ENCODE peak calls at places on chromosome 17, in ten cellular contexts. F is PC-9; L is AG04450; J is hepatocyte; Z is mesendoderm; G is substantia nigra; N is neuronal stem cell; T is prostate gland; W is effector memory CD4-positive, alpha-beta T cell; Q is CD8-positive, alpha-beta memory T cell. A is an unnamed sample.

GRCh38 chr17:76071497-76072148 is 694 bp downstream of the SRP68 start:
- DNase-seq in F (no peak), L (no peak), J (no peak), Z (no peak), G (no peak), N (no peak), T (no peak), W (no peak), Q (no peak), A (no peak)

GRCh38 chr17:70808596-70808995 is 639.3 kb downstream of the KCNJ2 start:
- DNase-seq in F (no peak), L (no peak), J (peak; percentile 5), Z (peak; percentile 48), G (no peak), N (no peak), T (no peak), W (no peak), Q (no peak), A (peak; percentile 3)

GRCh38 chr17:78800132-78800931 is 18.3 kb upstream of the CYTH1 start:
- DNase-seq in F (no peak), L (no peak), J (no peak), Z (no peak), G (no peak), N (no peak), T (no peak), W (no peak), Q (no peak), A (no peak)

GRCh38 chr17:28756025-28756804 is 12.4 kb downstream of the TRAF4 start:
- DNase-seq in F (no peak), L (no peak), J (no peak), Z (no peak), G (no peak), N (no peak), T (no peak), W (no peak), Q (no peak), A (no peak)

GRCh38 chr17:6995500-6996255 is at the start of gene ALOX12:
- DNase-seq in F (no peak), L (no peak), J (no peak), Z (peak; percentile 72), G (no peak), N (no peak), T (peak; percentile 45), W (no peak), Q (no peak), A (peak; percentile 70)

GRCh38 chr17:7191571-7192270 is 12.6 kb upstream of the ASGR1 start:
- DNase-seq in F (no peak), L (no peak), J (peak; percentile 66), Z (peak; percentile 79), G (peak; percentile 26), N (peak; percentile 73), T (no peak), W (no peak), Q (no peak), A (peak; percentile 56)

GRCh38 chr17:7014995-7015586 is 2.7 kb downstream of the RNASEK start:
- DNase-seq in F (no peak), L (no peak), J (peak; percentile 59), Z (peak; percentile 42), G (no peak), N (no peak), T (no peak), W (peak; percentile 86), Q (peak; percentile 84), A (no peak)

GRCh38 chr17:37103191-37103590 is 154.4 kb downstream of the AATF start:
- DNase-seq in F (no peak), L (no peak), J (no peak), Z (no peak), G (no peak), N (no peak), T (no peak), W (no peak), Q (no peak), A (no peak)

GRCh38 chr17:39376434-39376833 is 25.0 kb downstream of the FBXL20 start:
- DNase-seq in F (no peak), L (no peak), J (no peak), Z (no peak), G (no peak), N (no peak), T (no peak), W (no peak), Q (no peak), A (no peak)

GRCh38 chr17:33674685-33675084 is 381.6 kb upstream of the ASIC2 start:
- DNase-seq in F (no peak), L (peak; percentile 2), J (peak; percentile 71), Z (peak; percentile 72), G (peak; percentile 46), N (peak; percentile 65), T (peak; percentile 38), W (peak; percentile 14), Q (no peak), A (peak; percentile 52)

GRCh38 chr17:81251091-81251942 is 12.2 kb downstream of the NDUFAF8 start:
- DNase-seq in F (no peak), L (no peak), J (no peak), Z (no peak), G (no peak), N (no peak), T (no peak), W (no peak), Q (no peak), A (no peak)

GRCh38 chr17:64622931-64623654 is 39.0 kb downstream of the SMURF2 start:
- DNase-seq in F (peak; percentile 85), L (no peak), J (no peak), Z (no peak), G (no peak), N (no peak), T (no peak), W (no peak), Q (no peak), A (peak; percentile 85)

GRCh38 chr17:29613371-29613837 is 9.3 kb downstream of the CORO6 start:
- DNase-seq in F (no peak), L (no peak), J (peak; percentile 90), Z (peak; percentile 96), G (peak; percentile 94), N (peak; percentile 90), T (peak; percentile 86), W (peak; percentile 90), Q (peak; percentile 86), A (no peak)

GRCh38 chr17:4788807-4789700 is at the start of gene GLTPD2:
- DNase-seq in F (no peak), L (no peak), J (peak; percentile 80), Z (peak; percentile 61), G (no peak), N (peak; percentile 29), T (no peak), W (no peak), Q (no peak), A (peak; percentile 32)

GRCh38 chr17:44919885-44920564 is 4.7 kb upstream of the GFAP start:
- DNase-seq in F (peak; percentile 64), L (peak; percentile 55), J (peak; percentile 89), Z (peak; percentile 87), G (peak; percentile 64), N (peak; percentile 65), T (peak; percentile 79), W (peak; percentile 42), Q (peak; percentile 39), A (peak; percentile 81)

GRCh38 chr17:52035336-52035915 is 123.1 kb downstream of the CA10 start:
- DNase-seq in F (no peak), L (no peak), J (no peak), Z (no peak), G (no peak), N (no peak), T (no peak), W (no peak), Q (no peak), A (no peak)
- H3K27ac ChIP-seq in F (no peak overlapping the region), L (no peak overlapping the region), J (no peak overlapping the region), Z (no peak overlapping the region), G (no peak overlapping the region), N (peak overlapping the region; percentile 47), T (no peak overlapping the region), W (no peak overlapping the region), Q (no peak overlapping the region), A (no peak overlapping the region)

DNA sequence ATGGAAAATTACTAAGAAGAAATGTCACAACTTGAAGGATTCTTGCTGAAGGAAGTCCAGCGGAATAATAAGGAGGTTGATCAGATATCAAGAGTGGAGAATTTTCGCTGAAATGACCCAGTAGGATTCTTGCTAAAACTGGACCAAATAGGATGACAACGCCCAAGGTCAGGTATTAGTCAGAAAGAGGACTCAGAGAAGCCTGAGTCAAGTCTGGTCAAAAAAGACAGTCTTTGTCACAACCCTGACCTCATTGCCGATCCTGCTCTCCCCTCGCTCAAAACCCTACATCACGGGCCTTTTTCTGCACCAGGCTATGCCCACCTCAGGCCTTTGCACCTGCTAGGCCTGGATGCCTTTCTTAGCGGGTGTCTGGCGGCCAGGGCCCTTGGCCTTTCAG is 36.8 kb downstream of the MMD start:
- DNase-seq in F (no peak), L (no peak), J (no peak), Z (no peak), G (no peak), N (no peak), T (no peak), W (no peak), Q (no peak), A (no peak)
- H3K27ac ChIP-seq in F (no peak overlapping the region), L (no peak overlapping the region), J (no peak overlapping the region), Z (no peak overlapping the region), G (no peak overlapping the region), N (no peak overlapping the region), T (no peak overlapping the region), W (no peak overlapping the region), Q (no peak overlapping the region), A (no peak overlapping the region)

DNA sequence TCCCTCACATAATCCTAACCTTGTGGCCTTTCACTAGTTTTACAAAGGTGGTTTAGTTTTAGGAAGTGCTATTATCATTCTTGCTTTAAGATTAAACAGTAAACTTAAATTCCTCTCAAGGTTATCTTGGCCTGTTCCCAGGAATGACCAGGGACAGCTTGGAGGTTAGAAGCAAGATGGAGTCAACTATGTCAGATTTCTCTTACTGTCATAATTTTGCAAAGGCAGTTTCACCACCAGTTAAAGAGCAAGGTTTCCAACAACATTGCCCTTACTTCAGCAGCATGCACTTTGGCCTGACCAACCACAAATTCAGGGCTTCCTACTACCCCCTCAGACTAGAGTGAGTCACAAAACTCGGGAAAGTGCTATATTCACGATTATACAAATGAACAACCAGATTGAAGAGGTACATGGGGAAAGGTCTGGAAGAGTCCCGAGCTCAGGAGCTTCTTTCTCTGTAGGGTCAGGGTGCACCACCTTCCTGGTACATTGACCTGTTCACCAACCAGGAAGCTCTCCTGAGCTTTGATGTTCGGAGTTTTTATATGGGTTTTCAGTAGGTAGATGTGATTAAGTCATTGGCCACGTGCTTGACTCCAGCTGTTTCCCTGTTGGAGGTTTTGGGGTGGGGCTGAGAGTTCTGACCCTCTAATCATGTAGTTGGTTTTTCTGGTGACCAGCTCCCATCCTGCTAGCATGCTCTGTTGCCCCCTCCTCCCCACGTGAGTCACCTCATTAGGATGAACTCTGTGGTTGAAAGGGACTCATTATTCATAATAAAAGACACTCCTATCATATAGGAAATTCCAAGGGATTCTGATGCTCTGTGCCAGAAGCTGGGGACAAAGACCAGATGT is 19.4 kb downstream of the RHOT1 start:
- DNase-seq in F (peak; percentile 41), L (peak; percentile 58), J (no peak), Z (no peak), G (no peak), N (no peak), T (no peak), W (no peak), Q (no peak), A (peak; percentile 48)
- H3K27ac ChIP-seq in F (no peak overlapping the region), L (peak overlapping the region; percentile 91), J (no peak overlapping the region), Z (no peak overlapping the region), G (no peak overlapping the region), N (no peak overlapping the region), T (no peak overlapping the region), W (no peak overlapping the region), Q (no peak overlapping the region), A (no peak overlapping the region)

DNA sequence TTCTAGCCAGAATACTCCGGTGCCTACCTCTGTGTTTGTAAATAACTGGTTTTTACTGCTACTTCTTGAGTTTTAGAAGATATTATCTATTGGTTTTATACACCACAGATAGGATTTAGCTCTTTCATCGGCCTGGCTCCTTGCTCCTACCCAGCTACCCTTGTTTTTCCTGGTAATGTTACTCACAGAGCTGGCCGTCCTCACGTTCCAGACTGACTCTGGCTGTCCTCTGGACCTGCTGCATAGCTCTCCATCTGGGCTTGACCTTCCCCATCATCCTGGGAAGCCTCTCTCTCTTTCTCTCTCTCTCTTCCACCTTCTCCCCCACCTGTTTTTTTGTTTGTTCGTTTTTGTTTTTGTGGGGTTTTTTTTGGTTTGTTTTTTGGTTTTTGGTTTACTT is 51.5 kb downstream of the MPRIP start:
- DNase-seq in F (no peak), L (no peak), J (no peak), Z (no peak), G (no peak), N (no peak), T (no peak), W (no peak), Q (no peak), A (no peak)
- H3K27ac ChIP-seq in F (peak overlapping the region; percentile 35), L (peak overlapping the region; percentile 1), J (peak overlapping the region; percentile 9), Z (no peak overlapping the region), G (no peak overlapping the region), N (no peak overlapping the region), T (no peak overlapping the region), W (no peak overlapping the region), Q (no peak overlapping the region), A (no peak overlapping the region)